ENCODE peak calls at places on chromosomes 6 and 20, in eight cellular contexts. L is cardiac fibroblast, S is heart left ventricle, D is foreskin fibroblast, F is ovary, J is SK-N-SH, T is HL-60, N is tibial nerve. V is an unnamed sample.

GRCh38 chr6:3157151-3157933 is at the start of gene TUBB2A:
- DNase-seq in L (peak), S (peak), D (peak), F (peak), J (peak), T (peak), N (peak), V (peak)

GRCh38 chr6:37779902-37780628 is 39.5 kb upstream of the ZFAND3 start:
- DNase-seq in L (no peak), S (no peak), D (no peak), F (no peak), J (no peak), T (no peak), N (no peak), V (no peak)

GRCh38 chr6:105483492-105483891 is 80.6 kb upstream of the PREP start:
- DNase-seq in L (peak), S (no peak), D (peak), F (no peak), J (no peak), T (no peak), N (no peak), V (no peak)

GRCh38 chr6:78966542-78966941 is 99.2 kb downstream of the IRAK1BP1 start:
- DNase-seq in L (no peak), S (no peak), D (no peak), F (no peak), J (no peak), T (no peak), N (no peak), V (no peak)

GRCh38 chr6:130381459-130382380 is 15.9 kb downstream of the TMEM200A start:
- DNase-seq in L (no peak), S (no peak), D (no peak), F (no peak), J (no peak), T (no peak), N (no peak), V (no peak)

GRCh38 chr20:59693587-59693986 is 89.2 kb downstream of the PHACTR3 start:
- DNase-seq in L (no peak), S (no peak), D (no peak), F (no peak), J (no peak), T (no peak), N (no peak), V (no peak)

GRCh38 chr20:50456452-50457324 is 53.5 kb upstream of the PTPN1 start:
- DNase-seq in L (no peak), S (no peak), D (no peak), F (no peak), J (peak), T (no peak), N (no peak), V (no peak)

GRCh38 chr6:46626976-46627375 is 25.6 kb downstream of the CYP39A1 start:
- DNase-seq in L (no peak), S (no peak), D (no peak), F (no peak), J (no peak), T (no peak), N (no peak), V (no peak)

GRCh38 chr6:19851273-19852089 is 14.3 kb downstream of the ID4 start:
- DNase-seq in L (peak), S (no peak), D (peak), F (no peak), J (peak), T (no peak), N (peak), V (no peak)

GRCh38 chr6:37783025-37783825 is 36.3 kb upstream of the ZFAND3 start:
- DNase-seq in L (peak), S (no peak), D (no peak), F (peak), J (peak), T (no peak), N (no peak), V (no peak)

GRCh38 chr6:128438311-128438916 is 82.0 kb downstream of the PTPRK start:
- DNase-seq in L (peak), S (peak), D (no peak), F (no peak), J (no peak), T (no peak), N (no peak), V (no peak)

GRCh38 chr6:3405182-3405518 is 51.7 kb downstream of the SLC22A23 start:
- DNase-seq in L (no peak), S (no peak), D (no peak), F (no peak), J (no peak), T (no peak), N (no peak), V (no peak)

GRCh38 chr20:17822039-17822438 is 122.3 kb downstream of the BANF2 start:
- DNase-seq in L (peak), S (no peak), D (peak), F (no peak), J (no peak), T (no peak), N (no peak), V (no peak)

GRCh38 chr20:37755665-37756064 is 61.8 kb downstream of the CTNNBL1 start:
- DNase-seq in L (no peak), S (peak), D (peak), F (no peak), J (peak), T (no peak), N (no peak), V (no peak)

GRCh38 chr20:25984933-25985332 is 288.3 kb upstream of the ZNF337 start:
- DNase-seq in L (peak), S (peak), D (peak), F (peak), J (no peak), T (no peak), N (no peak), V (no peak)

GRCh38 chr20:55471052-55472006 is 534.0 kb downstream of the CBLN4 start:
- DNase-seq in L (no peak), S (no peak), D (no peak), F (no peak), J (no peak), T (no peak), N (no peak), V (no peak)

GRCh38 chr6:126926926-126927325 is 191.5 kb upstream of the RSPO3 start:
- DNase-seq in L (no peak), S (no peak), D (no peak), F (no peak), J (no peak), T (no peak), N (no peak), V (no peak)

GRCh38 chr6:52157301-52157930 is 28.8 kb upstream of the IL17A start:
- DNase-seq in L (no peak), S (no peak), D (peak), F (no peak), J (no peak), T (no peak), N (no peak), V (no peak)

GRCh38 chr6:157597461-157598312 is 216.7 kb downstream of the ZDHHC14 start:
- DNase-seq in L (peak), S (peak), D (peak), F (no peak), J (peak), T (no peak), N (peak), V (no peak)

GRCh38 chr6:149820506-149820905 is 43.7 kb downstream of the LRP11 start:
- DNase-seq in L (no peak), S (no peak), D (no peak), F (no peak), J (no peak), T (no peak), N (no peak), V (no peak)

GRCh38 chr6:152180601-152181000 is 373.1 kb downstream of the ESR1 start:
- DNase-seq in L (no peak), S (no peak), D (no peak), F (no peak), J (no peak), T (no peak), N (no peak), V (no peak)

GRCh38 chr6:125516644-125517043 is 214.9 kb upstream of the HDDC2 start:
- DNase-seq in L (no peak), S (no peak), D (no peak), F (no peak), J (no peak), T (no peak), N (no peak), V (no peak)

GRCh38 chr20:49395183-49395582 is 87.3 kb downstream of the KCNB1 start:
- DNase-seq in L (no peak), S (no peak), D (no peak), F (no peak), J (no peak), T (no peak), N (peak), V (no peak)

GRCh38 chr6:91352285-91352684 is 765.4 kb upstream of the MAP3K7 start:
- DNase-seq in L (no peak), S (no peak), D (no peak), F (no peak), J (no peak), T (no peak), N (no peak), V (no peak)

GRCh38 chr20:41172296-41173140 is 35.2 kb downstream of the PLCG1 start:
- DNase-seq in L (peak), S (no peak), D (peak), F (peak), J (no peak), T (no peak), N (no peak), V (peak)

GRCh38 chr6:92690997-92691599 is 728.3 kb downstream of the EPHA7 start:
- DNase-seq in L (peak), S (no peak), D (no peak), F (no peak), J (no peak), T (no peak), N (no peak), V (no peak)

GRCh38 chr6:146965110-146965689 is 239.0 kb upstream of the STXBP5 start:
- DNase-seq in L (no peak), S (no peak), D (no peak), F (no peak), J (no peak), T (no peak), N (no peak), V (no peak)

GRCh38 chr6:19669206-19669605 is 168.0 kb upstream of the ID4 start:
- DNase-seq in L (peak), S (no peak), D (no peak), F (no peak), J (no peak), T (no peak), N (no peak), V (no peak)

GRCh38 chr6:55794136-55794812 is 81.1 kb downstream of the BMP5 start:
- DNase-seq in L (peak), S (no peak), D (peak), F (no peak), J (no peak), T (no peak), N (no peak), V (no peak)

GRCh38 chr6:169415179-169415578 is 161.5 kb upstream of the THBS2 start:
- DNase-seq in L (no peak), S (no peak), D (no peak), F (no peak), J (no peak), T (no peak), N (no peak), V (no peak)

GRCh38 chr6:126103993-126104392 is 117.7 kb downstream of the TRMT11 start:
- DNase-seq in L (no peak), S (no peak), D (no peak), F (no peak), J (no peak), T (no peak), N (no peak), V (no peak)

GRCh38 chr6:39428152-39428551 is 105.7 kb upstream of the KCNK16 start:
- DNase-seq in L (no peak), S (no peak), D (no peak), F (no peak), J (no peak), T (no peak), N (no peak), V (no peak)

GRCh38 chr20:24303393-24303792 is 166.0 kb upstream of the SYNDIG1 start:
- DNase-seq in L (no peak), S (no peak), D (peak), F (no peak), J (no peak), T (no peak), N (no peak), V (no peak)
- TF ChIP-seq CTCF in L (no peak), S (peak), D (no peak), F (no peak), J (peak), T (no peak), N (no peak), V (no peak)

GRCh38 chr6:143962644-143962929 is 45.5 kb downstream of the PLAGL1 start:
- DNase-seq in L (peak), S (no peak), D (peak), F (no peak), J (no peak), T (no peak), N (peak), V (no peak)
- TF ChIP-seq CTCF in L (peak), S (no peak), D (peak), F (no peak), J (no peak), T (no peak), N (peak), V (no peak)

GRCh38 chr20:57693670-57694329 is 16.0 kb downstream of the PMEPA1 start:
- DNase-seq in L (no peak), S (no peak), D (no peak), F (no peak), J (no peak), T (no peak), N (no peak), V (no peak)
- TF ChIP-seq CTCF in L (no peak), S (no peak), D (no peak), F (no peak), J (no peak), T (no peak), N (no peak), V (no peak)

DNA sequence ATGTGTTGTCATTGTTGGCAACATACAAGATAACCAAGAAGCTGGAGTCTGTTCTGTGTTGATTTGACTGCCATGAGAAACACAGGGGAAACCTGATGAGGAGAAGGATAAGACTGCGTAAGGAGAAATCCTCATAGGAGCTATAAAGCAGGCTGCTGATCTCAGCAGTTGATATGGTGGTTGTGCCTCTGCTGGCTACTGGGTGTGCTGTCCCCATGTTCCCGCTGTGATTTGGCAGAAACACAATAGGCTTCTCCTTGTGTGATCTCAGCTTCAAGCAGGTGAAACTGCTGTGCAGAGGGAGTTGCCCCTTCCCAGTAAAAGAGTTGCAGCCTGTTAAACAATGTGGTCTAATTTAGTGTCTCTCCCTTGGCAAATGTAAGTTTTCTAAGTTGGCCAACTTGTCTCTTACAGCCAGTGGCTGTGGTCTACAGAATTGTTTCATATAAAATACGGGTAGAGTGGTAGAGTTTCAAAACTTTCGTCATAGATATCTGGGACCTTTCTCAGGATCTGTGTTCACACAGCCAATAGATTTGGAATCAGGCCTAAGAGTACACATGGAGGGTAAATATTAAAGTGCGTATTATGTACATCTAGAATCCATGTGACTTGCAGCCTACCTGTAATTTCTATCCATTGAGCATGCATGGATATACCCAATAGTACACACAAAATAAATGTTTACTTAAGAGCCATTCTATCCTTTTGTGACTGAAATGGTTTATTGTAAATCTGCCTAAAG is 78.4 kb downstream of the RNF144B start:
- DNase-seq in L (no peak), S (no peak), D (no peak), F (no peak), J (no peak), T (no peak), N (no peak), V (no peak)
- TF ChIP-seq CTCF in L (no peak), S (no peak), D (no peak), F (no peak), J (no peak), T (no peak), N (no peak), V (no peak)

GRCh38 chr6:144150673-144151009 is 324 bp downstream of the STX11 start:
- DNase-seq in L (peak), S (peak), D (peak), F (no peak), J (no peak), T (no peak), N (no peak), V (no peak)

GRCh38 chr6:144152334-144152900 is 2.1 kb downstream of the STX11 start:
- DNase-seq in L (no peak), S (no peak), D (no peak), F (no peak), J (no peak), T (no peak), N (no peak), V (no peak)

GRCh38 chr6:144149558-144149893 is 791 bp upstream of the STX11 start:
- DNase-seq in L (no peak), S (no peak), D (no peak), F (no peak), J (no peak), T (no peak), N (no peak), V (no peak)

GRCh38 chr6:144149894-144150672 is at the start of gene STX11:
- DNase-seq in L (peak), S (peak), D (peak), F (peak), J (peak), T (peak), N (peak), V (peak)

GRCh38 chr6:144151010-144151727 is 852 bp downstream of the STX11 start:
- DNase-seq in L (no peak), S (no peak), D (no peak), F (no peak), J (no peak), T (peak), N (peak), V (peak)
- TF ChIP-seq CTCF in L (no peak), S (no peak), D (no peak), F (no peak), J (no peak), T (no peak), N (no peak), V (peak)

GRCh38 chr20:43529457-43530153 is 22.1 kb downstream of the L3MBTL1 start:
- DNase-seq in L (no peak), S (no peak), D (no peak), F (no peak), J (no peak), T (no peak), N (no peak), V (no peak)

GRCh38 chr20:43531091-43531443 is 23.6 kb downstream of the L3MBTL1 start:
- DNase-seq in L (no peak), S (no peak), D (no peak), F (no peak), J (no peak), T (no peak), N (no peak), V (no peak)

GRCh38 chr20:43532416-43533055 is 25.0 kb downstream of the L3MBTL1 start:
- DNase-seq in L (no peak), S (no peak), D (no peak), F (no peak), J (no peak), T (no peak), N (no peak), V (no peak)

GRCh38 chr20:43529051-43529450 is 21.6 kb downstream of the L3MBTL1 start:
- DNase-seq in L (no peak), S (no peak), D (no peak), F (no peak), J (no peak), T (no peak), N (no peak), V (no peak)

GRCh38 chr20:43530321-43531090 is 23.0 kb downstream of the L3MBTL1 start:
- DNase-seq in L (no peak), S (no peak), D (peak), F (no peak), J (no peak), T (no peak), N (no peak), V (no peak)
- TF ChIP-seq CTCF in L (no peak), S (no peak), D (no peak), F (no peak), J (no peak), T (no peak), N (no peak), V (no peak)

GRCh38 chr20:45308078-45308778 is at the start of gene MATN4:
- DNase-seq in L (no peak), S (peak), D (no peak), F (no peak), J (no peak), T (no peak), N (no peak), V (no peak)
- TF ChIP-seq CTCF in L (no peak), S (no peak), D (no peak), F (no peak), J (no peak), T (no peak), N (no peak), V (no peak)

V was measured in activated B cell treated with CpG ODN at 0.5 μM for 24 hours.